ENCODE peak calls at places on chromosomes 2 and 18, in five cellular contexts. D is transverse colon, N is PC-9, L is lower lobe of right lung, S is psoas muscle. A is an unnamed sample. For H3K4me1, the result is how much of the 10 kb centered on the place peaks cover.

GRCh38 chr2:204503869-204504268 is 41.4 kb upstream of the PARD3B start:
- DNase-seq in N (no peak), L (no peak), D (no peak), S (no peak), A (no peak)

GRCh38 chr2:79103199-79103598 is 15.4 kb upstream of the REG1B start:
- DNase-seq in S (no peak), L (no peak), D (no peak), N (no peak), A (peak)

GRCh38 chr2:67994716-67995115 is 68.1 kb downstream of the C1D start:
- DNase-seq in D (no peak), L (no peak), N (no peak), S (no peak), A (no peak)

GRCh38 chr18:70195852-70196434 is 9.5 kb downstream of the RTTN start:
- DNase-seq in L (no peak), S (no peak), D (peak), N (peak), A (peak)

GRCh38 chr2:198308368-198308767 is 504.0 kb downstream of the PLCL1 start:
- DNase-seq in L (no peak), N (no peak), D (no peak), S (no peak), A (no peak)

GRCh38 chr2:132547089-132547687 is 122.8 kb downstream of the LYPD1 start:
- DNase-seq in L (peak), S (peak), N (no peak), D (peak), A (peak)

GRCh38 chr18:44715841-44716240 is 35.2 kb downstream of the SETBP1 start:
- DNase-seq in L (no peak), S (no peak), D (no peak), N (no peak), A (no peak)

GRCh38 chr18:13566941-13567762 is 159.2 kb downstream of the FAM210A start:
- DNase-seq in S (peak), D (peak), L (peak), N (no peak), A (no peak)

GRCh38 chr2:199659207-199659606 is 191.8 kb downstream of the FTCDNL1 start:
- DNase-seq in S (peak), L (peak), D (no peak), N (no peak), A (no peak)

GRCh38 chr2:237701033-237701858 is 73.9 kb downstream of the LRRFIP1 start:
- DNase-seq in L (no peak), N (no peak), S (no peak), D (no peak), A (no peak)

GRCh38 chr2:190267302-190267701 is 52.3 kb downstream of the HIBCH start:
- DNase-seq in N (peak), D (no peak), L (no peak), S (no peak), A (no peak)

GRCh38 chr2:235217814-235218213 is 266.0 kb downstream of the SH3BP4 start:
- DNase-seq in D (no peak), L (no peak), N (peak), S (no peak), A (no peak)

GRCh38 chr2:237474511-237474911 is 12.5 kb upstream of the MLPH start:
- DNase-seq in S (peak), D (no peak), N (no peak), L (peak), A (no peak)

GRCh38 chr2:105754011-105754410 is 9.3 kb downstream of the NCK2 start:
- DNase-seq in N (no peak), D (no peak), L (no peak), S (no peak), A (no peak)

GRCh38 chr2:207734264-207734635 is 22.8 kb downstream of the CCNYL1 start:
- DNase-seq in S (no peak), D (no peak), L (no peak), N (peak), A (peak)

GRCh38 chr18:43276471-43276870 is 819 bp downstream of the SYT4 start:
- DNase-seq in S (no peak), L (no peak), N (no peak), D (no peak), A (no peak)

GRCh38 chr2:239916205-239917127 is 108.7 kb downstream of the NDUFA10 start:
- DNase-seq in S (no peak), L (no peak), D (no peak), N (peak), A (no peak)

GRCh38 chr2:189610700-189611099 is 30.1 kb upstream of the SLC40A1 start:
- DNase-seq in S (no peak), L (no peak), N (no peak), D (no peak), A (no peak)

GRCh38 chr2:149652520-149652919 is 64.9 kb upstream of the MMADHC start:
- DNase-seq in S (no peak), D (no peak), L (no peak), N (no peak), A (peak)

DNA sequence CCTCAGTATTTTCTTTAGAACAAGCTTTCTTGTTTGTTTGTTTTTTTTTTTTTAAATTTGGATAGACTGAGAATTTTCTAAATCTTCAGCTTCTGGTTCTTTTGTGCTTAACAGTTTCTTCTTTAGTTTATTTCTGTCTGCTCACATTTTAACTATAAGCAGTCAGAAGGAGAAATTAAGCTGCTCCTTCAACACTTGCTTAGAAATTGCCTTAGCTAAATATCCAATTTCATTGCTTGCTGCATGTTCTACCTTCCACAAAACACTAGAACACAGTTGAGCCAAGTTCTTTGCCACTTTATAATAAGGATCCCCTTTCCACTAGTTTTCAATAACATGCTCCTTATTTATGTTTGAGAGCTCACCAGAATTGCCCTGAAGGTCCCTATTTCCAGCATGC is 57.7 kb downstream of the NBEAL1 start:
- DNase-seq in S (no peak), L (no peak), D (no peak), N (no peak), A (no peak)
- H3K4me1 ChIP-seq in S (under half), L (under half), D (under half), N (under half), A (under half)

DNA sequence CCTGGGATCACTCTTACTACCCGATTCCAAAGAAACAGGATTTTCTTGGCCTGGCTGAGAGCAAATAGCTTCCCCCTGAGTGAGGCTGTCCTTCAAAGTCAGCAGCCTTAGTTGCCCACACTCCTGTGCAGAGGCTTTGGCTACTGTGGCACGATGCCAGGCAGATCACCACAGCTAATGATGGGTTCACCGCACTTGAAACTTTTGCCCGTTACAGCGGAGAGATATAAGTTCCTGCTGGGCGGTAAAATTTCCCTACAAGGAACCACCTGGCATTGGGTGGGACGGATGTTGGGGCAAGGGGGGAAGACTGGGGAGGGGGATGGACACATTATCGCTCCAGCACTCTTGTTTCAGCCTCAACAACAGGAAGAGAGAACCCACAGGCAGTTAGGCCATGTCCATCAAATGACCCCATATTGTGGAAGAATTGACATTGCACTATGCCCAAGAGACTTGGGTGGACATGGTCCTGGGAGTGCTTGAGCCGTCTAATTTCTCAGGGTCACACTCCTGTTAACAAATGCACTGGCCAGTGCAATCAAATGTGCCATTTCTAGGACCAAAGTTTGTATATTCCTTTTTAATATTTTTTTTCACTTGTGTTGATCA is 4.5 kb downstream of the IL1B start:
- DNase-seq in L (no peak), D (no peak), S (no peak), N (no peak), A (no peak)
- H3K27ac ChIP-seq in L (no peak), D (no peak), S (no peak), N (no peak), A (no peak)

DNA sequence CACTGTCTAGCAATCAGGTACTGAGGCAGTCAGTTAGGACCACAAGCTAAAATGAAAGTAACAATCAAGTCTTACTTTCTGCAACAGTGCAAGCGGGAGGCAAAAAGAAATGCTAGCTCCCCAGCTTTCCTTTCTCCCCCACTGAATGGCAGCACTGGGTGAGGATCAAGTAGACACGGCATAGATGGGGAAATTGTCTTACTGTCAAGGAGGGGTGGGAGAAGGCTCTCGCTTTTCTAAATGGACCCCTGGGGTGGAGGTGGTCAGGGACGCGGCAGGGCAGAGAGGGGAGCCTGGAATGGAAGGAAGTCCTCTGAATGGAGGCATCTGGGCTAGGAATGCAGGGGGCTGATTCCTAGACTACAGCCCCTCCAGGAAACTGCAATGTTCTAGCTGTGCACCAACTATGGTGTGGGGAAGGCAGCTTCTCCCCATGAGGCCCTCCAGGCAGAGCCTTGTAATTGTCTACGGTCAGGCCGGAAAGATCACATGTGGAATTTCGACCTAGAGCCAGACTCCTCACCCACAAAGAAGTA is 24.3 kb downstream of the METTL8 start:
- DNase-seq in L (no peak), D (no peak), S (no peak), N (no peak), A (peak)
- H3K4me3 ChIP-seq in L (no peak), D (no peak), S (peak), N (no peak), A (no peak)

GRCh38 chr2:43207553-43208300 is 18.7 kb downstream of the ZFP36L2 start:
- DNase-seq in N (peak), S (no peak), L (no peak), D (peak), A (peak)
- H3K4me1 ChIP-seq in N (half or more), S (under half), L (under half), D (under half), A (under half)

GRCh38 chr2:141380625-141381012 is 750.2 kb downstream of the LRP1B start:
- DNase-seq in L (no peak), S (no peak), N (no peak), D (no peak), A (no peak)
- H3K27ac ChIP-seq in L (no peak), S (no peak), N (no peak), D (no peak), A (no peak)

DNA sequence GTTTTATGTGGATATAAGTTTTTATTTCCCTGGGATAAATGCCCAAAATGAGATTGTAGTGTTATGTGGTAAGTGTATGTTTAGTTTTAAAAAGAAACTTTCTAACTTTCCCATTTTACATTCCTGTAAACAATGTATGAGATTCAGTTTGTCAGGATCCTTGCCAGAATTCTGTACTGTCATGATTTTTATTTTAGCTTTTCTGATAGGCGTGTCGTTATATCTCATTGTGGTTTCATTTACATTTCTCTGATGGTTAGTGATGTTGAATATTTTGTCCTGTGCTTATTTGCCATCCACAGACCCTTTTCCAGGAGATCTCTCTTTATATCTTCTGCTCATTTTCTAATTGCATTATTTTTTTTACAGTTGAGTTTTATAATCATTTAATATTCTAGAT is 245.6 kb upstream of the CDH2 start:
- DNase-seq in N (no peak), D (no peak), L (no peak), S (no peak), A (no peak)
- H3K4me3 ChIP-seq in N (peak), D (no peak), L (no peak), S (no peak), A (no peak)

GRCh38 chr2:8580316-8581047 is 101.4 kb upstream of the ID2 start:
- DNase-seq in L (no peak), D (no peak), S (no peak), N (no peak), A (no peak)

GRCh38 chr2:8579686-8580085 is 102.2 kb upstream of the ID2 start:
- DNase-seq in N (no peak), L (no peak), D (no peak), S (no peak), A (no peak)

GRCh38 chr2:8577573-8577972 is 104.3 kb upstream of the ID2 start:
- DNase-seq in D (no peak), N (no peak), L (no peak), S (no peak), A (no peak)

GRCh38 chr2:8576525-8577157 is 105.2 kb upstream of the ID2 start:
- DNase-seq in N (peak), L (no peak), D (peak), S (no peak), A (no peak)

DNA sequence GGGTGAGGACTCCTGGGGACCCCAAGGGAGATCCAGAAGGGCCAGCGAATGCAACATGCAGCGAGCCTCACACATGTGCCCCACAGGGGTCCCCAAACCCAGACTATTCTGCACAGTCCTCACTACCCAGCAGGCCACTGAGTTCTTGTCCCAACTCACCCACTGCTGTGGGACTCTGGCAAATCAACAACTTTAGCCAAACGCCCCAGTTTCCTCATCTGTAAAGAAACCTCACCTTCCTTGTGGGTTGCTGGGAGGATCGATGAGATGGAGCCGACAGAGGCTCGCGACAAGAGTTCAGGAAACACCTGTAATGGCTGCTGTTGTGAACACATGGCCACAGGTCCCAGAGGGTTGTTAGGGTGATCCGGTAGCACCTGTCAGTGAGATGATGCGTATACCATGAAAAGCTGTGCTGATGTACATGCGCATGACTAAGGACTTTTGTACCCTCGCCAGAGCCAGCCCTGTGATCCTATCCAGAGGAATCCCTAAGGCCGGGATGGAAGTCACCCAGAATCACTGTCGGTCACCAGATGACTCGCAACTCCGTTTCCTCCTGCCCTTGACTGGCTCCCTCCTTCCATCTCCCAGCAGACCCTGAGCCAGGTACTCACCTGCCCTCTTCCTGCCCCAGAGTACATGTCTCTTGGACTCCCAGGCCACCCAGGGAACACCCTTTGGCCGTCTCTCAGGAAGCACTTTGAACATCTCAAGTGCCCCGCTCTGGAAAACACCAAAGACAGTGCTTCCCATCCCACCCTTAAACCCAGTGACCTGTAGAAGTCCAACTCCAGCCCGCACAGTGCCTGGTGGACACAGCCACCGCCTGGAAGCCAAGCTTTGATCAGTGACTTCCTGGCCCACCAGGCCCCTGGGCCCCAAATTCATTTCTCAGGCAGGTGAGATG is 103.3 kb upstream of the ID2 start:
- DNase-seq in N (no peak), D (no peak), S (no peak), L (no peak), A (no peak)
- H3K4me1 ChIP-seq in N (under half), D (under half), S (under half), L (under half), A (under half)

GRCh38 chr2:15794608-15795134 is 145.7 kb upstream of the MYCN start:
- DNase-seq in S (no peak), L (no peak), N (no peak), D (no peak), A (no peak)
- H3K27ac ChIP-seq in S (no peak), L (no peak), N (no peak), D (no peak), A (no peak)

A was measured in small intestine.